ENCODE peak calls at places on chromosomes 2 and 18, in four cellular contexts. T, S, R and N are unnamed samples.

GRCh38 chr2:88600038-88600465 is 27.2 kb downstream of the EIF2AK3 start:
- DNase-seq in S (peak; percentile 75), R (peak; percentile 90), T (peak; percentile 98), N (peak; percentile 83)

GRCh38 chr2:187453078-187453641 is 5.1 kb upstream of the CALCRL start:
- DNase-seq in R (no peak), T (no peak), S (peak; percentile 17), N (peak; percentile 65)

GRCh38 chr2:172623249-172623965 is 67.5 kb downstream of the PDK1 start:
- DNase-seq in S (no peak), T (no peak), R (no peak), N (no peak)

GRCh38 chr2:184599054-184599874 is 935 bp downstream of the ZNF804A start:
- DNase-seq in S (no peak), R (no peak), T (no peak), N (no peak)

GRCh38 chr2:79982445-79982844 is 322.1 kb downstream of the LRRTM1 start:
- DNase-seq in T (no peak), R (peak; percentile 18), S (peak; percentile 42), N (peak; percentile 88)

GRCh38 chr18:63025251-63025710 is 294.3 kb downstream of the BCL2 start:
- DNase-seq in R (no peak), S (no peak), T (no peak), N (peak; percentile 82)

GRCh38 chr18:38900445-38900844 is 1334.8 kb upstream of the CELF4 start:
- DNase-seq in R (no peak), S (no peak), T (no peak), N (no peak)

GRCh38 chr18:77118256-77119090 is 14.1 kb downstream of the MBP start:
- DNase-seq in R (no peak), T (no peak), S (no peak), N (no peak)

GRCh38 chr2:46315103-46315890 is 18.1 kb downstream of the EPAS1 start:
- DNase-seq in R (peak; percentile 97), S (peak; percentile 87), T (no peak), N (no peak)

GRCh38 chr18:5475252-5475651 is 68.5 kb downstream of the EPB41L3 start:
- DNase-seq in S (no peak), R (no peak), T (no peak), N (no peak)

GRCh38 chr2:200026838-200027237 is 71.5 kb downstream of the MAIP1 start:
- DNase-seq in T (no peak), R (no peak), S (no peak), N (no peak)

GRCh38 chr2:186330050-186330449 is 156.0 kb upstream of the ZC3H15 start:
- DNase-seq in T (no peak), S (no peak), R (no peak), N (no peak)

GRCh38 chr2:133553838-133554408 is 14.3 kb downstream of the NCKAP5 start:
- DNase-seq in T (no peak), R (no peak), S (no peak), N (no peak)

GRCh38 chr2:42118759-42119569 is 50.2 kb upstream of the EML4 start:
- DNase-seq in T (no peak), R (no peak), S (no peak), N (no peak)

GRCh38 chr2:21277340-21277739 is 153.6 kb downstream of the TDRD15 start:
- DNase-seq in T (no peak), S (no peak), R (no peak), N (no peak)

GRCh38 chr2:171227066-171227782 is 66.5 kb upstream of the TLK1 start:
- DNase-seq in T (no peak), R (no peak), S (peak; percentile 53), N (no peak)

GRCh38 chr2:84481702-84482101 is 22.6 kb upstream of the SUCLG1 start:
- DNase-seq in S (no peak), T (no peak), R (no peak), N (no peak)

GRCh38 chr2:155825876-155826275 is 506.6 kb downstream of the NR4A2 start:
- DNase-seq in R (no peak), S (peak; percentile 27), T (no peak), N (no peak)

GRCh38 chr2:162072181-162072702 is 1.8 kb downstream of the DPP4 start:
- DNase-seq in S (no peak), T (no peak), R (peak; percentile 59), N (no peak)

GRCh38 chr2:69184224-69184623 is 171.2 kb downstream of the ANTXR1 start:
- DNase-seq in R (no peak), T (no peak), S (no peak), N (no peak)

GRCh38 chr18:8661754-8662573 is 43.4 kb upstream of the MTCL1 start:
- DNase-seq in S (peak; percentile 39), T (no peak), R (no peak), N (peak; percentile 94)

GRCh38 chr2:232592687-232593407 is 40.6 kb upstream of the EFHD1 start:
- DNase-seq in S (no peak), R (peak; percentile 29), T (no peak), N (no peak)

GRCh38 chr2:234674781-234675201 is 177.9 kb upstream of the ARL4C start:
- DNase-seq in S (no peak), R (peak; percentile 80), T (no peak), N (no peak)

GRCh38 chr2:120312861-120313694 is 32.9 kb upstream of the INHBB start:
- DNase-seq in S (peak; percentile 72), R (peak; percentile 66), T (peak; percentile 23), N (peak; percentile 90)
- TF ChIP-seq POLR2AphosphoS5 in S (no peak), R (no peak), T (no peak), N (no peak)

GRCh38 chr2:111054791-111055627 is 65.7 kb upstream of the BCL2L11 start:
- DNase-seq in S (no peak), R (no peak), T (peak; percentile 75), N (no peak)
- TF ChIP-seq JUNB in S (no peak), R (no peak), T (no peak), N (no peak)

DNA sequence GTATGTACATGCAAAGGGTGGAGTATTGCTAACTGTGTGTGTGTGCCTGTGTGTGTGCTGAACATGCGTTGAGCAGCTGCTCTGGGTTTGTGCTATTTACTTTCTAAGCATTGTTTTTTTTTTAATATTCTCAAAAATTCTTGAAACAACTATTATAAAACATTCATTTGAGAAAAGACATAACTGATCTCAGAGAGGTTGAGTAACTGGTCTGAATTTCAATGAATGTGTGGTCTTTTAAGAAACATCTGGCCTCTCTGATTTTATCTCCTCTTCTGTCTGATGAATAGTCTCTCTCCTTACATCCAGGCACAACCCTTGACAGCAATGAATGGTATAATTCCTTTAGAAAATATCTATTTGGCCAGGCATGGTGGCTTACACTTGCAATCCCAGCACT is 366.0 kb upstream of the SLC14A2 start:
- DNase-seq in S (no peak), T (no peak), R (no peak), N (no peak)
- TF ChIP-seq POLR2AphosphoS5 in S (no peak), T (no peak), R (no peak), N (no peak)

GRCh38 chr2:239234826-239235175 is 166.0 kb downstream of the HDAC4 start:
- DNase-seq in R (no peak), S (no peak), T (no peak), N (no peak)

GRCh38 chr2:239235311-239235710 is 165.5 kb downstream of the HDAC4 start:
- DNase-seq in T (no peak), R (no peak), S (no peak), N (no peak)

GRCh38 chr2:239234151-239234825 is 166.5 kb downstream of the HDAC4 start:
- DNase-seq in T (no peak), R (no peak), S (no peak), N (no peak)

GRCh38 chr2:239236808-239237205 is 164.0 kb downstream of the HDAC4 start:
- DNase-seq in T (no peak), R (no peak), S (no peak), N (no peak)

GRCh38 chr2:239236043-239236807 is 164.6 kb downstream of the HDAC4 start:
- DNase-seq in T (no peak), R (no peak), S (no peak), N (no peak)
- TF ChIP-seq JUNB in T (no peak), R (no peak), S (no peak), N (no peak)

GRCh38 chr2:73839653-73840411 is 11.1 kb downstream of the STAMBP start:
- DNase-seq in R (no peak), T (no peak), S (no peak), N (no peak)
- TF ChIP-seq POLR2AphosphoS5 in R (no peak), T (no peak), S (no peak), N (no peak)

GRCh38 chr18:6645246-6645645 is 84.3 kb upstream of the ARHGAP28 start:
- DNase-seq in S (no peak), R (no peak), T (no peak), N (no peak)

GRCh38 chr18:6650756-6651155 is 78.8 kb upstream of the ARHGAP28 start:
- DNase-seq in T (no peak), R (no peak), S (no peak), N (no peak)

GRCh38 chr18:6648581-6648980 is 80.9 kb upstream of the ARHGAP28 start:
- DNase-seq in S (no peak), R (no peak), T (no peak), N (no peak)

GRCh38 chr18:6650063-6650462 is 79.5 kb upstream of the ARHGAP28 start:
- DNase-seq in R (no peak), S (no peak), T (no peak), N (no peak)

DNA sequence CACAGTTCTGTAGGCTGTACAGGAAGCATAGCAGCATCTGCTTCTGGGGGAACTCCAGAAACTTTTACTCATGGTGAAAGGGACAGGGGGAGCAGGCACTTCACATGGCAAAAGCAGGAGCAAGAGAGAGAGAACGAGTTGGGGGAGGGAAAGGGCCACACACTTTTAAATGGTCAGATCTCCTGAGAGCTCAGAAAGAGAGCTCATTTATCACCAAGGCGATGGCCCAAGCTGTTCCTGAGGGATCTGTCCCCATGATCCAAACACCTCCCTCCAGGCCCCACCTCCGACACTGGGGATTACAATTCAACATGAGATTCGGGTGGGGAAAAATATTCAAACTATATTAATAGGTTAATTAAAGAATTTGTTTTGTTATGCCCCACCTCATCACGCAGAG is 84.7 kb upstream of the ARHGAP28 start:
- DNase-seq in T (no peak), R (no peak), S (no peak), N (no peak)
- TF ChIP-seq JUNB in T (no peak), R (no peak), S (no peak), N (no peak)

GRCh38 chr18:23927821-23928746 is 86.5 kb upstream of the TTC39C start:
- DNase-seq in R (no peak), S (no peak), T (no peak), N (no peak)
- TF ChIP-seq POLR2AphosphoS5 in R (no peak), S (no peak), T (no peak), N (no peak)